ENCODE peak calls at places on chromosomes 5 and 9, in four cellular contexts. E, O, X and H are unnamed samples.
A peak's percentile ranks its signal among the peaks of the same experiment; 100 is the strongest.

GRCh38 chr5:34410411-34411139 is 245.6 kb upstream of the RAI14 start:
- DNase-seq in E (no peak), O (peak; percentile 50), X (no peak), H (no peak)

GRCh38 chr9:29875522-29875921 is 2302.2 kb upstream of the C9orf72 start:
- DNase-seq in O (no peak), E (no peak), X (no peak), H (no peak)

GRCh38 chr5:179275941-179276837 is 69.1 kb downstream of the ADAMTS2 start:
- DNase-seq in O (no peak), X (peak; percentile 98), E (peak; percentile 98), H (no peak)

GRCh38 chr5:94632024-94632423 is 13.6 kb downstream of the SLF1 start:
- DNase-seq in O (no peak), E (no peak), X (no peak), H (no peak)

GRCh38 chr5:57505640-57506039 is 23.0 kb upstream of the ACTBL2 start:
- DNase-seq in E (no peak), O (no peak), X (no peak), H (no peak)

GRCh38 chr5:27124590-27124989 is 86.2 kb upstream of the CDH9 start:
- DNase-seq in X (peak; percentile 43), E (peak; percentile 1), O (no peak), H (no peak)

GRCh38 chr5:15215056-15215455 is 284.9 kb upstream of the FBXL7 start:
- DNase-seq in E (no peak), O (no peak), X (no peak), H (no peak)

GRCh38 chr5:96463106-96463505 is 30.1 kb upstream of the PCSK1 start:
- DNase-seq in O (no peak), X (no peak), E (no peak), H (no peak)

GRCh38 chr5:52896524-52897237 is 92.5 kb upstream of the ITGA2 start:
- DNase-seq in X (peak; percentile 21), O (no peak), E (no peak), H (no peak)

DNA sequence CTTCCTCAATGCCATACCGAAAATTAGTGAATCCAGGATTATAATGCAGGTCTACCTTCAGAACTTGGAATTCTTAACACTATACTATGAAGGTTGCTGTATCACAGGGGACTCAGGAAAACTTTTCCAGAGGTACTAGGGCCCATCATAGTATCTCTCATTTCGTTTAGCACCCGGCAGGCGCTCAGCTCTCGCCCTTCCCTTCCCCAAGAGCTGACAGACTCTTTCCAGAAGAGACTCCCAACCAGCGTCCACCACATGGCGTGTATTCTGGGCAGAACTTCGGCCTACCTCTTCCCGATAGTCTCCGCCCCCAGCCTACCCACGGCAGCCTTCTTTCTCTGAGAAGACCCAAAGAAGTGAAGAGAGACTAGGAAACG is 271 bp downstream of the NOL8 start:
- DNase-seq in X (no peak), O (no peak), E (no peak), H (no peak)
- H3K14ac ChIP-seq in X (no peak overlapping the region), O (peak overlapping the region; percentile 51), E (peak overlapping the region; percentile 86), H (no peak overlapping the region)

DNA sequence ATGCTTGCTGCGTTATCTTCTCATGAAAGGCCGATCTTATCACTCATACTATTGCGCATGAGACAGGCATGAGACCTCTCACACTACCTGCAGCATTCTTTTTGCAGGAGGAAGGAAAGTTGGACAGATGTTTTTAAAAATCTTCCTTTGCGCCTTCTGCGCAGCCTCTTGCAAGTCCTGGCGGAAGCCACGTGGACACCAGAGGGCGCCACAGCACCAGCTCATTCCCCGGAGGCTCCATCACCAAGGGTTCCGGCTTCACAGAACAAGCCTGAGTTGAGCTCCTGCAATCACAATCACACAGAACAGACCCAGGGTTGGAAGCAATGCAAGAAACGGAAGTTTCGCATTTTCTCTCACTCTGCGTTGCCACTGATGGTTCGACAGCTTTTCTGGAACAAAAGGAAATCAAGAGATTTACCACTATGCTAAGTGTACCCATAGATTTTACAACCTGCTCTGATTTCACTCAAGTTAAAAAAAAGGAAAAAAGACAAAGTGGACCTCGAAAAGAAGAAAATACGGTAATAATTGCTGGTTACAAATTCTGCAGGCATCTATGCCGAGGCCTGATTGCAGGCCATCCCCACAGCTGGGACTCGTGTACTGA is 304.8 kb upstream of the MSX2 start:
- DNase-seq in X (peak; percentile 83), O (peak; percentile 94), E (peak; percentile 91), H (peak; percentile 88)
- H3K14ac ChIP-seq in X (no peak overlapping the region), O (no peak overlapping the region), E (no peak overlapping the region), H (no peak overlapping the region)

GRCh38 chr5:180494060-180494509 is at the start of gene CNOT6:
- DNase-seq in E (peak; percentile 93), X (peak; percentile 94), O (peak; percentile 93), H (peak; percentile 92)
- H3K14ac ChIP-seq in E (peak within 1 kb of the TSS; percentile 76), X (peak within 1 kb of the TSS; percentile 89), O (peak within 1 kb of the TSS; percentile 100), H (peak within 1 kb of the TSS; percentile 98)

DNA sequence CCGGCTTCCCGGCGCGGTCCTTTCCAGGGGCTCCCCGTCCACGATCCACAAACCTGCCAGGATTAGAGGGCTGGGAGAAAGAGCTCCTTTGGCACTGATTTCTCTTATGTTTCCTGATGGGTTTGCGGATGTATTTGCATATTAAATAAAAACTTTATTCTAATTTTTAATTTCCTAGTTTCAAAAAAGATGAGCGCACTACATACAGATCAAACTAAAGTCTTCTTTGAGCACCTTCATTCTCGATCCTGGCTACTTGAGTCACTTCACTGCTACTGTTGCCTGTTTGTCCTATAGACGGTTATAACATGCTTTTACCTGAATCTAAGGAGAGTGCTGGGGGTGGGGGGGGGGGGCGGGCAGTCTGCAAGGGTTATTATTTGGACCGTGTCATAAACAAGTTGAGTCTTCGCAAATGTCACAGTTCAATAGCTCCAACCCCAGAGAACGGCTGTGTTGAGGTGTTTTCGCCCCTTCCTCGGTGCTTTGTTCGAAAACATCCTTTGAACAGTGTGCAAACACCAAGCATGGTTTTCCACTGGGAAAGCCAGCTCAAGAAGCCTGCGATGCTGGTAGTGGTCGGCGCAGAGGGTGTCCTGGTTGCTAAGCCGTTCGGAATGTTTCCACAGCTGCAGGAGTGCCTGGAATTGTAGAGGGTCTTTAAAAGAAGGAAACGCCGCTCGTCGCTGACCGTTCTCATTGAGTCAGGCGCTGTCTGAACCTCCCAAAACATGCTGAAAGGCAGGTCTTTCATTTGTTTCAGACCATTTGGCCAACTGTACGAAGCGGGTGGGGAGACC is 1.1 kb upstream of the STK10 start:
- DNase-seq in X (peak; percentile 67), O (peak; percentile 75), E (peak; percentile 38), H (peak; percentile 60)
- H3K14ac ChIP-seq in X (no peak overlapping the region), O (no peak overlapping the region), E (peak overlapping the region; percentile 0), H (no peak overlapping the region)

GRCh38 chr9:136438548-136438908 is 1.1 kb downstream of the INPP5E start:
- DNase-seq in X (peak; percentile 40), O (no peak), E (peak; percentile 7), H (peak; percentile 17)
- H3K14ac ChIP-seq in X (no peak overlapping the region), O (peak overlapping the region; percentile 44), E (peak overlapping the region; percentile 66), H (peak overlapping the region; percentile 21)

GRCh38 chr5:65102826-65103673 is 334.3 kb downstream of the CWC27 start:
- DNase-seq in X (peak; percentile 11), O (peak; percentile 76), E (peak; percentile 15), H (no peak)

GRCh38 chr5:65101706-65102105 is 333.0 kb downstream of the CWC27 start:
- DNase-seq in O (no peak), E (peak; percentile 70), X (peak; percentile 22), H (no peak)

GRCh38 chr5:65103674-65104035 is 334.9 kb downstream of the CWC27 start:
- DNase-seq in X (no peak), E (no peak), O (no peak), H (no peak)

GRCh38 chr5:65102501-65102825 is 333.7 kb downstream of the CWC27 start:
- DNase-seq in X (no peak), E (no peak), O (peak; percentile 40), H (no peak)

GRCh38 chr5:65100846-65101678 is 332.3 kb downstream of the CWC27 start:
- DNase-seq in E (peak; percentile 86), X (peak; percentile 54), O (peak; percentile 87), H (peak; percentile 31)
- H3K14ac ChIP-seq in E (peak overlapping the region; percentile 95), X (no peak overlapping the region), O (no peak overlapping the region), H (peak overlapping the region; percentile 31)

GRCh38 chr9:133546287-133546680 is 11.8 kb downstream of the ADAMTSL2 start:
- DNase-seq in E (no peak), X (no peak), O (no peak), H (no peak)
- H3K14ac ChIP-seq in E (no peak overlapping the region), X (no peak overlapping the region), O (no peak overlapping the region), H (no peak overlapping the region)

GRCh38 chr9:132077881-132078280 is 1.8 kb downstream of the MED27 start:
- DNase-seq in E (no peak), O (no peak), X (no peak), H (no peak)

GRCh38 chr9:132082188-132082587 is 2.5 kb upstream of the MED27 start:
- DNase-seq in O (no peak), X (no peak), E (no peak), H (no peak)

GRCh38 chr9:132075853-132076252 is 3.8 kb downstream of the MED27 start:
- DNase-seq in O (no peak), X (no peak), E (no peak), H (no peak)

GRCh38 chr9:132078369-132079356 is 1.0 kb downstream of the MED27 start:
- DNase-seq in O (no peak), E (peak; percentile 47), X (peak; percentile 13), H (no peak)

DNA sequence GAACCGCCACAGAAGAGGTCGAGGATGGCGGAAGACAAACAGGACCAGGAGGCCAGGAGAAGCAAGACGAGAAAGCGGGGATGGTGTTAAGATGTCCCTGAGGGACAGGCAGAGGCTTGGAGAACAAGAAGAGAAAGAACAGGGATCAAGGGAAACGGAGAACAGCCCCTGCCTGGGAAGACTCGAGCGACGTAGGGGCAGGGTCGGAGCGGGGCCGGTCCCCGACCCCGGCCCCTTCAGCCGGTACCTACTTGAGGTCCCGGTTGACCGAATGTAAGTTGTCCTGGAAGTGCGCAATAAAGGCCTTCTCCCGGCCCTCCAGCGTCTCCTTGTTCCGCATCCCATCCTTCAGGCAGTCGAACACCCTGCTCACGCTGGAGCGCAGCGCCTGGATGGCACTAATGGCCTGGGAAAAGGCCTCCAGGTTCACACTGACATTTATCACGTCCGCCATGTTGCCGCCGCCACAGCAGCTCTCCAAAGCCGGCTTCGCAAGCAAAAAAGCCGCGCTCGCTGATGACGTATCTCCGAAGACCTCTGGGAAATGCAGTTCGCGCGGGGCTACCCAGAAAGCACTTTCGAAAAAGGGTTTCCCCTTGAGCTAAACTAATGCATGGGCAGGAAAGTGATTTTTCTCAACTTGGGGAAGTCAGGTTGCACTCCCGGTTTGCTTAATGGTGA is at the start of gene MED27:
- DNase-seq in X (peak; percentile 92), E (peak; percentile 91), O (peak; percentile 92), H (peak; percentile 82)
- H3K14ac ChIP-seq in X (no peak within 1 kb of the TSS), E (peak within 1 kb of the TSS; percentile 77), O (no peak within 1 kb of the TSS), H (no peak within 1 kb of the TSS)

GRCh38 chr9:114588150-114588663 is 638 bp downstream of the ATP6V1G1 start:
- DNase-seq in E (peak; percentile 48), X (peak; percentile 75), O (no peak), H (no peak)
- H3K14ac ChIP-seq in E (peak overlapping the region; percentile 76), X (peak overlapping the region; percentile 26), O (peak overlapping the region; percentile 86), H (peak overlapping the region; percentile 83)

GRCh38 chr5:154446183-154447073 is 631 bp downstream of the SAP30L start:
- DNase-seq in O (peak; percentile 61), E (peak; percentile 66), X (peak; percentile 83), H (peak; percentile 57)
- H3K14ac ChIP-seq in O (no peak overlapping the region), E (no peak overlapping the region), X (no peak overlapping the region), H (peak overlapping the region; percentile 47)